ENCODE peak calls at places on chromosome 15, in ten cellular contexts. K, D, G, Y, S, J, W, O, N and L are unnamed samples.

GRCh38 chr15:62280625-62281024 is 115.5 kb upstream of the C2CD4B start:
- DNase-seq in N (no peak), S (no peak), O (no peak), Y (no peak), W (no peak), G (no peak), K (no peak), J (no peak), D (no peak), L (no peak)

GRCh38 chr15:62503451-62503850 is 338.4 kb upstream of the C2CD4B start:
- DNase-seq in G (peak; percentile 40), W (no peak), J (no peak), K (peak; percentile 78), Y (no peak), N (no peak), O (no peak), S (peak; percentile 47), D (no peak), L (peak; percentile 30)

GRCh38 chr15:90780916-90781315 is 63.8 kb downstream of the BLM start:
- DNase-seq in O (no peak), Y (no peak), G (no peak), D (no peak), W (peak; percentile 1), J (no peak), K (no peak), S (no peak), N (peak; percentile 26), L (no peak)

GRCh38 chr15:70236306-70237103 is 138.8 kb upstream of the TLE3 start:
- DNase-seq in Y (no peak), G (no peak), S (no peak), K (peak; percentile 87), D (no peak), W (no peak), J (no peak), O (peak; percentile 15), N (no peak), L (peak; percentile 60)

GRCh38 chr15:77839970-77840609 is 207.4 kb upstream of the LINGO1 start:
- DNase-seq in D (no peak), S (no peak), N (no peak), O (no peak), K (no peak), J (peak; percentile 56), Y (no peak), W (no peak), G (no peak), L (no peak)

GRCh38 chr15:86493884-86494283 is 414.2 kb downstream of the AGBL1 start:
- DNase-seq in N (no peak), D (no peak), J (no peak), Y (no peak), O (no peak), G (no peak), W (no peak), S (no peak), K (no peak), L (peak; percentile 13)

GRCh38 chr15:70954176-70954575 is 61.5 kb downstream of the LRRC49 start:
- DNase-seq in S (no peak), N (no peak), J (no peak), Y (no peak), G (no peak), O (no peak), W (no peak), D (no peak), K (peak; percentile 55), L (no peak)

GRCh38 chr15:68797589-68798377 is 22.9 kb downstream of the ANP32A start:
- DNase-seq in G (no peak), D (peak; percentile 54), O (no peak), K (peak; percentile 26), W (no peak), S (peak; percentile 49), Y (no peak), J (no peak), N (peak; percentile 49), L (no peak)

GRCh38 chr15:78457101-78457500 is 19.1 kb downstream of the IREB2 start:
- DNase-seq in O (peak; percentile 78), J (no peak), Y (no peak), G (peak; percentile 74), S (no peak), W (no peak), N (no peak), K (peak; percentile 87), D (no peak), L (peak; percentile 56)

GRCh38 chr15:68843425-68844311 is 23.0 kb upstream of the ANP32A start:
- DNase-seq in Y (no peak), G (no peak), N (peak; percentile 22), S (no peak), W (peak; percentile 21), D (peak; percentile 68), K (peak; percentile 33), O (peak; percentile 27), J (no peak), L (no peak)